ENCODE peak calls at places on chromosomes 4 and X, in ten cellular contexts. Z, C, J, A, S, K, H, R, X and E are unnamed samples.
A peak's percentile ranks its signal among the peaks of the same experiment; 100 is the strongest.

GRCh38 chrX:102339312-102340298 is 92.6 kb downstream of the NXF2 start:
- DNase-seq in S (no peak), J (no peak), K (peak; percentile 35), C (no peak), Z (no peak), R (no peak), X (no peak), H (no peak), A (peak; percentile 10), E (no peak)

GRCh38 chr4:110195561-110196205 is 2.7 kb downstream of the ELOVL6 start:
- DNase-seq in H (no peak), K (no peak), J (no peak), C (peak; percentile 17), R (no peak), Z (peak; percentile 8), X (peak; percentile 48), S (no peak), A (peak; percentile 18), E (no peak)

GRCh38 chr4:6092131-6092530 is 73.9 kb upstream of the C4orf50 start:
- DNase-seq in S (no peak), H (no peak), C (no peak), Z (no peak), K (no peak), X (no peak), J (no peak), R (no peak), A (no peak), E (no peak)

GRCh38 chr4:11614426-11614825 is 185.7 kb upstream of the HS3ST1 start:
- DNase-seq in X (no peak), J (no peak), S (no peak), R (no peak), C (peak; percentile 37), H (no peak), Z (no peak), K (no peak), A (no peak), E (no peak)

GRCh38 chrX:9310596-9310995 is 154.3 kb upstream of the TBL1X start:
- DNase-seq in S (no peak), Z (peak; percentile 36), K (no peak), H (no peak), C (peak; percentile 70), A (no peak), J (no peak), X (no peak), R (no peak), E (no peak)

GRCh38 chr4:108417923-108418322 is 202.5 kb upstream of the RPL34 start:
- DNase-seq in J (no peak), H (no peak), R (no peak), Z (no peak), A (no peak), K (no peak), C (peak; percentile 46), X (no peak), S (no peak), E (no peak)

GRCh38 chrX:48786825-48787538 is 592 bp downstream of the GATA1 start:
- DNase-seq in S (no peak), Z (no peak), H (no peak), A (no peak), K (no peak), X (no peak), R (no peak), J (no peak), C (no peak), E (no peak)

GRCh38 chr4:76687730-76688441 is 210.1 kb downstream of the SOWAHB start:
- DNase-seq in A (no peak), H (no peak), R (no peak), J (no peak), X (no peak), C (no peak), K (no peak), Z (no peak), S (no peak), E (no peak)

GRCh38 chr4:105895324-105895608 is at the start of gene NPNT:
- DNase-seq in S (no peak), X (no peak), R (no peak), C (no peak), Z (peak; percentile 20), A (no peak), H (no peak), J (no peak), K (no peak), E (no peak)

GRCh38 chr4:165537028-165537648 is 158.3 kb downstream of the CPE start:
- DNase-seq in S (no peak), K (no peak), X (peak; percentile 52), R (no peak), J (no peak), C (peak; percentile 39), Z (peak; percentile 35), A (no peak), H (no peak), E (no peak)

GRCh38 chrX:16633754-16634153 is 16.2 kb upstream of the S100G start:
- DNase-seq in H (no peak), J (no peak), A (no peak), S (no peak), Z (no peak), R (no peak), C (peak; percentile 50), K (no peak), X (no peak), E (no peak)

GRCh38 chrX:121336831-121337421 is 289.5 kb downstream of the GLUD2 start:
- DNase-seq in A (no peak), H (no peak), K (no peak), R (no peak), Z (no peak), X (no peak), C (no peak), S (no peak), J (no peak), E (no peak)

GRCh38 chr4:114911141-114911540 is 202.3 kb downstream of the NDST4 start:
- DNase-seq in J (no peak), A (no peak), H (no peak), R (no peak), X (no peak), Z (no peak), C (no peak), S (no peak), K (no peak), E (no peak)

GRCh38 chrX:145502670-145503069 is 255.4 kb downstream of the SPANXN1 start:
- DNase-seq in A (no peak), R (no peak), X (no peak), S (no peak), C (no peak), K (no peak), H (no peak), J (no peak), Z (no peak), E (no peak)

GRCh38 chr4:174714393-174715211 is 114.4 kb downstream of the GLRA3 start:
- DNase-seq in X (peak; percentile 56), Z (peak; percentile 20), R (no peak), S (no peak), H (no peak), C (peak; percentile 7), J (no peak), A (no peak), K (no peak), E (no peak)

GRCh38 chrX:6826856-6827255 is 291.9 kb upstream of the VCX3A start:
- DNase-seq in X (no peak), K (no peak), C (no peak), A (no peak), H (no peak), J (no peak), Z (no peak), S (no peak), R (no peak), E (no peak)

GRCh38 chrX:74613350-74614192 is 853 bp downstream of the RLIM start:
- DNase-seq in Z (peak; percentile 12), S (no peak), K (no peak), H (no peak), R (no peak), A (no peak), X (peak; percentile 39), J (no peak), C (peak; percentile 29), E (no peak)

GRCh38 chrX:143669395-143669794 is 33.5 kb upstream of the SLITRK4 start:
- DNase-seq in J (no peak), C (no peak), Z (no peak), R (no peak), S (no peak), K (no peak), X (no peak), H (no peak), A (no peak), E (no peak)

GRCh38 chr4:26896636-26897035 is 36.0 kb downstream of the STIM2 start:
- DNase-seq in H (no peak), K (no peak), A (no peak), C (peak; percentile 71), X (no peak), R (no peak), S (no peak), J (no peak), Z (peak; percentile 13), E (no peak)

GRCh38 chrX:13364230-13364629 is 44.4 kb upstream of the ATXN3L start:
- DNase-seq in C (no peak), K (no peak), Z (no peak), R (no peak), H (no peak), J (no peak), S (no peak), X (no peak), A (no peak), E (no peak)

GRCh38 chr4:133320576-133321170 is 171.6 kb downstream of the PCDH10 start:
- DNase-seq in H (no peak), X (peak; percentile 21), S (no peak), Z (peak; percentile 6), C (peak; percentile 3), K (no peak), A (no peak), R (no peak), J (no peak), E (no peak)

GRCh38 chr4:124334119-124334518 is 378.4 kb downstream of the ANKRD50 start:
- DNase-seq in R (no peak), X (peak; percentile 17), S (no peak), K (no peak), C (peak; percentile 89), A (no peak), J (no peak), H (no peak), Z (peak; percentile 50), E (no peak)

GRCh38 chrX:70254063-70254400 is 6.0 kb downstream of the P2RY4 start:
- DNase-seq in R (no peak), X (no peak), Z (no peak), A (no peak), K (no peak), J (no peak), S (no peak), C (no peak), H (no peak), E (no peak)

GRCh38 chr4:7872264-7872771 is 67.3 kb downstream of the AFAP1 start:
- DNase-seq in X (no peak), C (peak; percentile 98), Z (peak; percentile 59), K (no peak), J (no peak), A (no peak), R (no peak), H (peak; percentile 42), S (no peak), E (no peak)

GRCh38 chr4:176964116-176964691 is 171.5 kb upstream of the VEGFC start:
- DNase-seq in X (peak; percentile 1), C (no peak), Z (no peak), H (no peak), S (no peak), R (no peak), A (no peak), J (no peak), K (no peak), E (no peak)

GRCh38 chrX:132957211-132958085 is 981 bp downstream of the HS6ST2 start:
- DNase-seq in X (no peak), H (no peak), J (no peak), C (no peak), R (no peak), K (no peak), Z (no peak), A (no peak), S (no peak), E (no peak)

GRCh38 chr4:38615847-38616246 is 48.2 kb upstream of the KLF3 start:
- DNase-seq in C (no peak), H (no peak), X (no peak), A (no peak), R (no peak), K (no peak), Z (no peak), S (no peak), J (no peak), E (no peak)

GRCh38 chr4:61489927-61490326 is 289.8 kb downstream of the ADGRL3 start:
- DNase-seq in S (no peak), J (no peak), H (no peak), R (no peak), K (no peak), C (no peak), A (no peak), X (no peak), Z (no peak), E (no peak)